ENCODE peak calls at places on chromosomes 7 and 10, in nine cellular contexts. O is astrocyte, Q is psoas muscle, V is HCT116, X is left ventricle myocardium inferior, A is heart right ventricle, I is HL-60, S is Panc1, K is pancreas. H is an unnamed sample. For H3K27me3, the result is how much of the 10 kb centered on the place peaks cover.

GRCh38 chr10:48306265-48306869 is at the start of gene MAPK8:
- DNase-seq in S (peak), V (peak), X (peak), K (peak), Q (peak), I (peak), O (peak), A (peak), H (peak)

GRCh38 chr7:103766630-103767029 is 222.8 kb downstream of the RELN start:
- DNase-seq in I (no peak), Q (no peak), X (no peak), A (no peak), O (no peak), V (no peak), S (no peak), K (no peak), H (no peak)

GRCh38 chr7:48525726-48526374 is 354.6 kb downstream of the ABCA13 start:
- DNase-seq in V (no peak), I (no peak), S (no peak), A (no peak), O (no peak), X (no peak), K (no peak), Q (no peak), H (no peak)

GRCh38 chr7:1425292-1426136 is 33.8 kb downstream of the MICALL2 start:
- DNase-seq in A (no peak), O (no peak), K (no peak), I (no peak), Q (no peak), V (peak), X (no peak), S (no peak), H (no peak)

GRCh38 chr7:31933481-31933880 is 136.7 kb downstream of the PDE1C start:
- DNase-seq in A (no peak), X (no peak), Q (no peak), V (no peak), O (no peak), K (no peak), I (no peak), S (no peak), H (no peak)

GRCh38 chr10:14549496-14549895 is 218.8 kb upstream of the FRMD4A start:
- DNase-seq in X (no peak), O (no peak), Q (no peak), V (no peak), K (no peak), A (no peak), I (no peak), S (no peak), H (no peak)

GRCh38 chr7:24709585-24710360 is 47.5 kb downstream of the GSDME start:
- DNase-seq in Q (no peak), K (no peak), V (no peak), S (no peak), O (no peak), A (no peak), I (no peak), X (no peak), H (no peak)

GRCh38 chr7:49848211-49848841 is 74.9 kb downstream of the VWC2 start:
- DNase-seq in Q (no peak), O (no peak), K (no peak), S (no peak), X (no peak), A (no peak), I (no peak), V (no peak), H (no peak)

GRCh38 chr10:12144538-12144937 is 15.1 kb downstream of the SEC61A2 start:
- DNase-seq in S (no peak), O (no peak), X (no peak), Q (no peak), V (no peak), I (no peak), A (no peak), K (no peak), H (no peak)

GRCh38 chr10:78966844-78967488 is 101.8 kb upstream of the ZMIZ1 start:
- DNase-seq in K (no peak), Q (no peak), A (no peak), O (no peak), I (no peak), V (no peak), X (no peak), S (no peak), H (no peak)

GRCh38 chr7:31939076-31939475 is 131.1 kb downstream of the PDE1C start:
- DNase-seq in V (no peak), A (no peak), K (no peak), O (no peak), S (no peak), X (no peak), Q (no peak), I (no peak), H (no peak)

GRCh38 chr10:95964786-95965185 is 57.0 kb downstream of the CC2D2B start:
- DNase-seq in K (no peak), A (no peak), V (no peak), I (no peak), S (no peak), X (no peak), O (no peak), Q (no peak), H (no peak)

GRCh38 chr10:95963992-95964391 is 56.2 kb downstream of the CC2D2B start:
- DNase-seq in Q (no peak), K (no peak), O (no peak), A (no peak), S (no peak), X (no peak), V (no peak), I (no peak), H (no peak)

GRCh38 chr10:95963202-95963991 is 55.6 kb downstream of the CC2D2B start:
- DNase-seq in A (no peak), X (no peak), S (no peak), V (no peak), K (no peak), Q (no peak), I (no peak), O (no peak), H (no peak)
- H3K4me3 ChIP-seq in A (no peak), X (no peak), S (no peak), V (no peak), K (no peak), Q (no peak), I (no peak), O (no peak), H (no peak)

GRCh38 chr7:99325597-99326407 is at the start of gene ARPC1A:
- DNase-seq in O (peak), X (peak), Q (peak), S (peak), K (peak), I (peak), A (peak), V (peak), H (peak)
- TF ChIP-seq CTCF in O (no peak), X (peak), Q (peak), S (no peak), K (no peak), I (no peak), A (peak), V (peak), H (no peak)

DNA sequence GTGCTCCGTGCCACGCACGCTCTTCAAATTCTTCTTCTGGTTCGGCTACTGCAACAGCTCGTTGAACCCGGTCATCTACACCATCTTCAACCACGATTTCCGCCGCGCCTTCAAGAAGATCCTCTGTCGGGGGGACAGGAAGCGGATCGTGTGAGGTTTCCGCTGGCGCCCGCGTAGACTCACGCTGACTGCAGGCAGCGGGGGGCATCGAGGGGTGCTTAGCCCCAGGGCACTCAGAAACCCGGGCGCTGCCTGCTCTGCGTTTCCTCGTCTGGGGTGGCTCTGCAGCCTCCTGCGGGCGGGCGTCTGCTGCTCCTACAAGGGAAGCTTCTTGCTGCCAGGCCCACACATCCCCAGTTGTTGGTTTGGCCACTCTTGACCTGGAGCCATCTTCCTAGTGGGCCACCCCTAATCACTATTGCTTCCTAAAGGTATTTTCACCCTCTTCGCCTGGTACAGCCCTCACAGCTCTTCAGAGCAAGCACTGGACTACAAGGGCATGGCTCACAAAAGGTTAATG is 2.5 kb downstream of the ADRA2A start:
- DNase-seq in X (no peak), V (no peak), K (no peak), O (no peak), Q (no peak), S (no peak), I (no peak), A (no peak), H (no peak)
- H3K27me3 ChIP-seq in X (half or more), V (under half), K (under half), O (under half), Q (half or more), S (under half), I (under half), A (half or more), H (half or more)

GRCh38 chr10:116787018-116787674 is 44.8 kb upstream of the HSPA12A start:
- DNase-seq in I (no peak), A (no peak), K (no peak), O (no peak), Q (no peak), S (no peak), V (no peak), X (no peak), H (no peak)

GRCh38 chr10:116785282-116785681 is 42.9 kb upstream of the HSPA12A start:
- DNase-seq in X (no peak), Q (no peak), V (no peak), S (no peak), I (no peak), O (no peak), A (no peak), K (no peak), H (no peak)

GRCh38 chr10:116785867-116786266 is 43.5 kb upstream of the HSPA12A start:
- DNase-seq in V (no peak), Q (no peak), S (no peak), I (no peak), X (no peak), O (no peak), A (no peak), K (no peak), H (no peak)

GRCh38 chr10:116784651-116785050 is 42.3 kb upstream of the HSPA12A start:
- DNase-seq in I (no peak), Q (no peak), K (no peak), O (no peak), V (no peak), A (no peak), X (no peak), S (no peak), H (no peak)

GRCh38 chr10:116787893-116788665 is 45.7 kb upstream of the HSPA12A start:
- DNase-seq in A (peak), S (no peak), X (peak), O (peak), I (peak), K (peak), V (peak), Q (peak), H (peak)
- H3K4me3 ChIP-seq in A (peak), S (peak), X (peak), O (peak), I (no peak), K (no peak), V (peak), Q (peak), H (peak)

GRCh38 chr7:143346018-143346417 is 16.5 kb downstream of the FAM131B start:
- DNase-seq in A (no peak), I (no peak), Q (no peak), X (no peak), S (no peak), K (no peak), O (no peak), V (no peak), H (no peak)
- TF ChIP-seq CTCF in A (no peak), I (no peak), Q (no peak), X (no peak), S (no peak), K (no peak), O (no peak), V (no peak), H (no peak)

GRCh38 chr10:101285093-101285463 is 55.8 kb upstream of the LBX1 start:
- DNase-seq in I (no peak), S (no peak), O (no peak), Q (no peak), K (no peak), V (no peak), X (no peak), A (no peak), H (no peak)

GRCh38 chr10:101282937-101283336 is 53.7 kb upstream of the LBX1 start:
- DNase-seq in O (no peak), V (no peak), S (no peak), K (no peak), Q (no peak), A (no peak), X (no peak), I (no peak), H (no peak)

GRCh38 chr10:101283762-101284161 is 54.5 kb upstream of the LBX1 start:
- DNase-seq in A (no peak), V (no peak), O (no peak), K (no peak), S (no peak), I (no peak), Q (no peak), X (no peak), H (no peak)

GRCh38 chr10:101285519-101286070 is 56.3 kb upstream of the LBX1 start:
- DNase-seq in O (no peak), K (no peak), I (no peak), A (no peak), Q (no peak), S (no peak), V (no peak), X (no peak), H (no peak)

DNA sequence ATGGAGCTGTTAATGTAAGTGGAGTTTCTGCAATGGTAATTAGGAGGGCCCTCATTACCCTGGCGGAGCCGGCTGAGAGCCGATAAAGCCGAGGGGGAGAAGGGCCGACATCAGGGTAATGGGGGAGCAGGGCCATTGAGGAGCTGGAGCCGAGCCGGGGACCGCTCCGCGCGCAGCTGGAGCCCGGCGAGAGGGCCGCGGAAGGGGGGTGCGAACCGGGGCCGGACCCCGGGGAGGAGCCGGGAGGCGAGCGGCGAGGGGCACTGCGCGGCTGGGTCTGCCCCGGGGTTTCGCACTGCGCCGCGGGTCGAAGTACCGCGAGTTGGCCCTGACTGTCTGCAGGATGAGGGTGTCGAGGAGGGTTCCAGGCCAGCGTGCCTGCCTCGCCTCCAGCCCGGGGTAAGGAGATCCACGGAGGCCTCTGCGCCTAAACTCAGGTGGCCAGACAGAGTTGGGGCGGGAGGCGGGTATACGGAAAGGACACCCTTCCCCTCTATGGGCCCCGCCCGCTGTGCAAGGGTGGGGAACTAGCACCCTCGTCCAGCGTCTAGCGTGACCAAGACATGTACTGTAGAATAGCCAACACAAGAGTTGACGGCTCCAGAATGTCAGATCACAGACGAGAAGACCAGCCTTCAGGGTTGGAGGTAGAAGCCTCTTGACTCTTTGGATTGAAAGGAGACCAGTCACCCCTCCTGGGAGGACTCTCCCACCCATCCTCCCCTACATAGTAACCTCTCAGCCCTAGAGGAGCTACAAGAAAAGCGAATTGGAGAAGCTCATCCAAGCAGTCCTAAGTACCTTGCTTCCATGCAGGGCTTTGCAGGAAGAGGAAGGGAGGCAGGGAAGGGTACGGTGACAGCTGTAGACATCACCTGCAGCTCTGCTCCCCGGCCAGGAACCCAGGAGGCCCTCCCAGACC is 55.2 kb upstream of the LBX1 start:
- DNase-seq in I (no peak), K (no peak), Q (no peak), S (no peak), A (no peak), X (no peak), O (no peak), V (no peak), H (no peak)
- H3K27me3 ChIP-seq in I (half or more), K (under half), Q (under half), S (under half), A (half or more), X (half or more), O (half or more), V (under half), H (half or more)

GRCh38 chr10:125249948-125250347 is 89.6 kb upstream of the CTBP2 start:
- DNase-seq in Q (no peak), S (no peak), A (no peak), X (no peak), I (no peak), O (no peak), K (no peak), V (no peak), H (no peak)
- H3K4me3 ChIP-seq in Q (no peak), S (no peak), A (no peak), X (no peak), I (no peak), O (no peak), K (no peak), V (no peak), H (no peak)

GRCh38 chr10:123241391-123242141 is 87.4 kb downstream of the BUB3 start:
- DNase-seq in V (no peak), K (no peak), O (no peak), X (no peak), Q (no peak), S (no peak), I (peak), A (no peak), H (no peak)

GRCh38 chr10:123240250-123240649 is 86.0 kb downstream of the BUB3 start:
- DNase-seq in O (no peak), S (no peak), Q (no peak), I (no peak), K (no peak), A (no peak), V (no peak), X (no peak), H (no peak)

GRCh38 chr10:123240776-123241175 is 86.6 kb downstream of the BUB3 start:
- DNase-seq in S (no peak), V (no peak), X (no peak), A (no peak), O (no peak), K (no peak), I (no peak), Q (no peak), H (no peak)

GRCh38 chr10:123236122-123236521 is 81.9 kb downstream of the BUB3 start:
- DNase-seq in Q (no peak), V (no peak), A (no peak), I (no peak), X (no peak), O (no peak), K (no peak), S (no peak), H (no peak)
- TF ChIP-seq CTCF in Q (no peak), V (peak), A (no peak), I (peak), X (no peak), O (no peak), K (no peak), S (no peak), H (no peak)

DNA sequence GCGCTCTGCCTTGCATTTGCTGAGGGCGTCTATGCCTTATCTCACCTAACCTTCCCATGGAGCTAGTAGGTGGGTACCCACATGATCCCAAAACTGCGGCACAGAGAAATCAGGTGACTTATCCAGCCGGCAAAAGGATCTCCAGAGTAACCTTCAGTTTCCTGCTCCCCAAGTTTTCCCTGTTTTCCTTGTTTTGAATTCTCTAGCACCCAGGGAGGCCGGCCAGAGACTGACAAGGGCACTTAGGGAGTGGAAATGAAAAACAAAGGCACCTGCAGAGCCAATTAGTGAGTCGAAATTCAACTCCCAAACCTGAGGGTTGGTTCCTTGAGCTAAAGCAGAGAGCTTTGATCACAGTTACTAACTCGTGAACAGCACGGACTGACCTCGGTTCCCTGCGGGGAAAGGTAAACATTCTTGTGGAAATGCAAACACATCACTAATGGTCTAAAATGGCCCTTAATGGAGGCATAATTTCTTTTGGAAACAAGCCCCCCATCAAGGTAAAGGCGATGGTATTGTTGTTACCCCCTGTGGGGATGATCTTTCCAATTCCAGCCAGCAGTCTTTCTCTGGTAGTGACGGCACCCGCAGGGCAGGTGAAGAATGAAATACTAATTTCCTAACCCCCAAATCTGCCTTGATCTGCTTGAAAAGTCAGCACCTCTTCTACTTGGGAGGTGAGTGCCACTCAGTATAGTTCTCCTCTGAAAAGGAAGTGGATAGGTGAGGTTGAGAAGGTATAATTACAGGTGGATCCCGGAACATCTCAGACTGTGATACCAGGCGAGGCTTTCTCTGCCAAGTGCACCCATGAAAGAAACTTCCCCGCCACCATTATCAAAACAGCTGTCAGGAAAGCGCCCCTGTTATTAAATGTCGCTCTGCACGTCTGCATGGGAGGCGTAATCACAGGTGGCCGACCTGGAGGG is 365.6 kb upstream of the AUTS2 start:
- DNase-seq in K (no peak), I (no peak), V (no peak), O (no peak), S (no peak), Q (no peak), X (no peak), A (no peak), H (no peak)
- H3K27me3 ChIP-seq in K (under half), I (under half), V (under half), O (under half), S (under half), Q (under half), X (under half), A (under half), H (under half)

GRCh38 chr7:156463280-156463679 is 177.3 kb upstream of the RNF32 start:
- DNase-seq in V (no peak), S (no peak), K (no peak), A (no peak), O (no peak), Q (no peak), I (no peak), X (no peak), H (no peak)

GRCh38 chr7:156464339-156464738 is 176.2 kb upstream of the RNF32 start:
- DNase-seq in Q (no peak), S (no peak), A (no peak), O (no peak), I (no peak), X (no peak), K (no peak), V (no peak), H (no peak)

GRCh38 chr7:156465186-156465585 is 175.4 kb upstream of the RNF32 start:
- DNase-seq in K (no peak), O (no peak), X (no peak), A (no peak), S (no peak), Q (no peak), I (no peak), V (no peak), H (no peak)

GRCh38 chr7:156466955-156467625 is 173.5 kb upstream of the RNF32 start:
- DNase-seq in Q (no peak), O (no peak), V (no peak), S (no peak), X (no peak), A (no peak), I (no peak), K (no peak), H (no peak)

GRCh38 chr7:156466262-156466661 is 174.3 kb upstream of the RNF32 start:
- DNase-seq in I (no peak), Q (no peak), X (no peak), S (no peak), V (no peak), O (no peak), A (no peak), K (no peak), H (no peak)
- H3K4me3 ChIP-seq in I (no peak), Q (no peak), X (no peak), S (no peak), V (no peak), O (no peak), A (no peak), K (no peak), H (no peak)